ENCODE peak calls at places on chromosomes 3 and 15, in eight cellular contexts. Y is fibroblast of lung, H is B cell, V is fibroblast of villous mesenchyme, N is stomach, D is Panc1, U is heart left ventricle, J is astrocyte. R is an unnamed sample.

GRCh38 chr3:141278196-141279073 is 46.8 kb downstream of the PXYLP1 start:
- DNase-seq in Y (peak), H (no peak), V (peak), N (no peak), D (no peak), U (no peak), J (no peak), R (no peak)

GRCh38 chr3:179100652-179101051 is 29.0 kb upstream of the ZMAT3 start:
- DNase-seq in Y (peak), H (no peak), V (peak), N (no peak), D (no peak), U (no peak), J (peak), R (no peak)

GRCh38 chr15:73318463-73319351 is 50.1 kb downstream of the HCN4 start:
- DNase-seq in Y (no peak), H (peak), V (no peak), N (no peak), D (no peak), U (no peak), J (no peak), R (peak)

GRCh38 chr3:187504435-187504834 is 136.2 kb downstream of the RTP4 start:
- DNase-seq in Y (no peak), H (no peak), V (no peak), N (no peak), D (no peak), U (no peak), J (no peak), R (no peak)

GRCh38 chr3:197015790-197016705 is 13.6 kb downstream of the MELTF start:
- DNase-seq in Y (no peak), H (peak), V (no peak), N (no peak), D (no peak), U (no peak), J (no peak), R (no peak)

GRCh38 chr3:63809607-63810006 is 9.5 kb upstream of the C3orf49 start:
- DNase-seq in Y (no peak), H (no peak), V (peak), N (no peak), D (no peak), U (no peak), J (peak), R (no peak)

GRCh38 chr3:103924544-103924943 is 1442.2 kb upstream of the ALCAM start:
- DNase-seq in Y (no peak), H (no peak), V (no peak), N (no peak), D (no peak), U (no peak), J (no peak), R (no peak)

GRCh38 chr3:43423634-43424033 is 137.3 kb downstream of the SNRK start:
- DNase-seq in Y (no peak), H (no peak), V (no peak), N (no peak), D (no peak), U (no peak), J (no peak), R (no peak)

GRCh38 chr3:159796744-159797143 is 191.9 kb upstream of the IL12A start:
- DNase-seq in Y (peak), H (no peak), V (peak), N (no peak), D (no peak), U (no peak), J (peak), R (no peak)

GRCh38 chr3:110821586-110821985 is 250.0 kb upstream of the NECTIN3 start:
- DNase-seq in Y (no peak), H (no peak), V (no peak), N (no peak), D (no peak), U (no peak), J (no peak), R (no peak)

GRCh38 chr15:55618396-55618795 is 30.3 kb upstream of the PYGO1 start:
- DNase-seq in Y (no peak), H (no peak), V (no peak), N (no peak), D (no peak), U (no peak), J (no peak), R (no peak)

GRCh38 chr15:85316244-85316934 is 64.0 kb upstream of the AKAP13 start:
- DNase-seq in Y (peak), H (no peak), V (peak), N (no peak), D (no peak), U (no peak), J (peak), R (no peak)

GRCh38 chr3:122628567-122628966 is 51.1 kb downstream of the PARP15 start:
- DNase-seq in Y (no peak), H (no peak), V (no peak), N (no peak), D (no peak), U (no peak), J (peak), R (no peak)

GRCh38 chr15:71752604-71753289 is 57.6 kb upstream of the NR2E3 start:
- DNase-seq in Y (peak), H (no peak), V (peak), N (no peak), D (peak), U (no peak), J (peak), R (peak)

GRCh38 chr3:27324695-27325094 is 44.5 kb downstream of the NEK10 start:
- DNase-seq in Y (peak), H (no peak), V (peak), N (no peak), D (no peak), U (no peak), J (no peak), R (no peak)

GRCh38 chr3:153052096-153052460 is 109.9 kb upstream of the RAP2B start:
- DNase-seq in Y (peak), H (no peak), V (peak), N (peak), D (peak), U (peak), J (peak), R (peak)

GRCh38 chr3:72629191-72629611 is 219.0 kb downstream of the SHQ1 start:
- DNase-seq in Y (no peak), H (no peak), V (no peak), N (no peak), D (no peak), U (no peak), J (no peak), R (no peak)

GRCh38 chr15:45129651-45130129 is at the start of the genes DUOX1 and DUOXA1:
- DNase-seq in Y (no peak), H (no peak), V (no peak), N (peak), D (no peak), U (peak), J (no peak), R (no peak)

GRCh38 chr3:68919000-68919399 is 13.3 kb downstream of the TAFA4 start:
- DNase-seq in Y (peak), H (no peak), V (peak), N (no peak), D (no peak), U (no peak), J (peak), R (no peak)

GRCh38 chr3:186277268-186277909 is 84.6 kb downstream of the DGKG start:
- DNase-seq in Y (peak), H (no peak), V (peak), N (no peak), D (no peak), U (no peak), J (peak), R (no peak)

GRCh38 chr3:112446343-112446742 is 52.9 kb downstream of the BTLA start:
- DNase-seq in Y (peak), H (no peak), V (peak), N (no peak), D (no peak), U (no peak), J (peak), R (no peak)

GRCh38 chr3:181844227-181844626 is 132.5 kb downstream of the SOX2 start:
- DNase-seq in Y (no peak), H (no peak), V (no peak), N (peak), D (no peak), U (no peak), J (no peak), R (no peak)

GRCh38 chr3:129576514-129577345 is 29.7 kb downstream of the PLXND1 start:
- DNase-seq in Y (no peak), H (peak), V (peak), N (peak), D (no peak), U (no peak), J (no peak), R (no peak)

GRCh38 chr3:124558898-124559649 is 171.2 kb upstream of the UMPS start:
- DNase-seq in Y (peak), H (no peak), V (peak), N (peak), D (no peak), U (peak), J (peak), R (no peak)

GRCh38 chr3:124560406-124561215 is 169.6 kb upstream of the UMPS start:
- DNase-seq in Y (no peak), H (no peak), V (no peak), N (no peak), D (no peak), U (no peak), J (no peak), R (no peak)

GRCh38 chr3:124562769-124563168 is 167.5 kb upstream of the UMPS start:
- DNase-seq in Y (no peak), H (no peak), V (no peak), N (no peak), D (no peak), U (no peak), J (no peak), R (no peak)

GRCh38 chr3:124557433-124558232 is 172.6 kb upstream of the UMPS start:
- DNase-seq in Y (peak), H (no peak), V (peak), N (peak), D (no peak), U (no peak), J (peak), R (no peak)

DNA sequence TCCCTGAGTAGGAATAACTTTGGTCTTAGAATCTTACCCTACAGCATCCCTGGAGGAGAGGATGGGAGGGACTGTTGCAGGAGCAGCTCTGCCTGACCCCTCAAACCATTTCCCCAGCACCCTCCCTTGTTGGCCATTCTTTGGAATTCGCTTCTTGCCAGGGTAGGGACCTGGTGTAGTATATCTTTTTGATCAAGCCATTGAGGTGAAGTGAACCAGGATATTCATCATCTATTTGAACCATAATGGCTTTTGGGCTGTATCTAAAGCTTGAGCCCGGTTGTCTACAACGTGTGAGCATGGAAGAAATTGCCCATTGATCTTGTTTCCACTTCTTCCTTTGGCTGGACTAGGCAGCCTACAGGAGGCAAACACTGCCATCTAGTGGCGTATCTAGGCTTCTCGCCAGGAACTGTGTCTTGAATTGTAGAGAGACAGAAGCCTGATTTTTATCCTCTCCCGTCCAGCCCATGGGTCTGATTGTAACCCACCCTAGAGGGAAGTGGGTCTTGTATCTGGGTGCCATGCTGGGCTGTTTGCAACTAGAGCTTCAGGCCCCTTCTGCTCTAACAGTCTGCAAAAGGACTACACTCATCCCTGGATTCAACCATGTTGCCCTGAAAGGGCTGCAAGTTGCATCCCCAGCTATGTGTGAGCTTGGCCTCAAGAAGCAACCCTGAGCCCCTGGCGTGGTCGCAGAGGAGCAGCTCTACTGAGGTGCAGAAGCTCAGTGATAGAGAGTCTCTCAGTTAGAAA is 170.4 kb upstream of the UMPS start:
- DNase-seq in Y (peak), H (peak), V (peak), N (peak), D (peak), U (peak), J (peak), R (peak)
- TF ChIP-seq CTCF in Y (peak), H (peak), V (peak), N (peak), D (peak), U (peak), J (peak), R (peak)

GRCh38 chr15:79099692-79100091 is 9.1 kb upstream of the RASGRF1 start:
- DNase-seq in Y (no peak), H (no peak), V (no peak), N (no peak), D (no peak), U (no peak), J (no peak), R (no peak)

GRCh38 chr15:79105141-79105540 is 14.6 kb upstream of the RASGRF1 start:
- DNase-seq in Y (no peak), H (no peak), V (no peak), N (no peak), D (no peak), U (no peak), J (no peak), R (no peak)

GRCh38 chr15:79102595-79102994 is 12.0 kb upstream of the RASGRF1 start:
- DNase-seq in Y (no peak), H (no peak), V (no peak), N (no peak), D (no peak), U (no peak), J (no peak), R (no peak)

DNA sequence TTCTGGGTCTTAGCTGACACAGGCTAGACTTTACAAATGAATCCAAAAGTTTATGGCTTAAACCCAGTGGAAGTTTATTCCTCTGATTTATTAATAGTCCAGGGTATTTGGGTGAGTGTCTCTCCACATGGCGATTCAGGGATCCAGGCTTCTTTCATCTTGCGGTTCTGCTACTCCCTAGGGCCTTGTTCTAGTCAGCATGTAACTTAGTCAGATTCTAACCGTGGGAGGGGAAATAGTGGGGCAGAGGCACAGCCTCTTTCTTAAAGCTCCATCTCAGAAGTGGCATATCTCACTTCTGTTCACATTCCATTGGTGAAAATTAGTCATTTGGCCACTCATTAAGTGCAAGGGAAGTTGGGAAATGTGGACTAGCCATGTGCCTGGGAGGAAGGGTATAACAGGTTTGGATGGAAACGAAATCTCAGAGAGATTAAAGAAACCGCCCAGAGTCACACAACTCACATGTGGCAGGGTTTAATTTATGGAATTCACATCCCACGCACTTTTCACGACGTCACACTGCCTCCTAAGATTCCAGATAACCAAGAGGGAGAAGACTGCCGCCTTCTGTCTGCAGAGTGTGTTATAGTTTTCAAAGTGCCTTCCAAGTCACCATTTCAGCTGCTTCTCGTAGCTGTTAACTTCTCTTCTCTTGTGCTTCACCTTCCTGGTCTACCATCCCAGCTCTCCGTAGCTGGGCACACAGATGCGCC is 11.4 kb upstream of the RASGRF1 start:
- DNase-seq in Y (no peak), H (no peak), V (peak), N (no peak), D (no peak), U (no peak), J (no peak), R (no peak)
- TF ChIP-seq CTCF in Y (no peak), H (no peak), V (no peak), N (no peak), D (no peak), U (no peak), J (no peak), R (no peak)

DNA sequence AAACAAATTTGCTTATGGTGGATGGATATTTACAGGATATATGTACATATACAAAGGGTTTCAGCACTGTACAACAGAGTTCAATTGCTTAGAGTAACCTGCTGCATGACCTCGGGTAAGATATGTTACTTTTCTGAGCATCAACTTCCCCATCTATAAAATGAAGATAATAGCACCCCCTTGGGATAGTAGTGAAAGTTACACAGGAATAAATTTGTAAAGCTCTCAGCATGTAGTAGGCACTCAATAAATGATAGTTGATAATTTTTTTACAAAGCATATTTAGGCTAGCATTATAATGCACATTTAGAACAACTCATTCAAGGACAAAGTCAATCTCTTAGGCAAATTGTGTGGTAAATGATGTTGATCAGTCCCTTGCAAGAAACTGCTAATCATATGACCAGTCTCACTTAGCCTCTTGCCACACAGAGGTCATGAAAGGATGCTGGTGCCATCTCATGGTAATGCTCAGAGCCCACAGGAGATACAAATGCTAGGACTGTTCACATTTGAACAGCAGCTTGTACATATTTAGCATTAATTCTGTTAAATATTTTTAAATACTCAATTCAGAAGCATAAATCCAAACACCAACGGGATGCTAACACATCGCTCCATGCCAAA is 123.9 kb downstream of the MAGI1 start:
- DNase-seq in Y (peak), H (no peak), V (no peak), N (no peak), D (no peak), U (no peak), J (no peak), R (no peak)
- TF ChIP-seq CTCF in Y (peak), H (no peak), V (no peak), N (no peak), D (no peak), U (no peak), J (peak), R (no peak)

GRCh38 chr15:60590935-60591490 is 112.1 kb upstream of the ICE2 start:
- DNase-seq in Y (peak), H (no peak), V (peak), N (peak), D (no peak), U (peak), J (peak), R (peak)
- TF ChIP-seq CTCF in Y (no peak), H (no peak), V (no peak), N (no peak), D (no peak), U (no peak), J (no peak), R (no peak)

DNA sequence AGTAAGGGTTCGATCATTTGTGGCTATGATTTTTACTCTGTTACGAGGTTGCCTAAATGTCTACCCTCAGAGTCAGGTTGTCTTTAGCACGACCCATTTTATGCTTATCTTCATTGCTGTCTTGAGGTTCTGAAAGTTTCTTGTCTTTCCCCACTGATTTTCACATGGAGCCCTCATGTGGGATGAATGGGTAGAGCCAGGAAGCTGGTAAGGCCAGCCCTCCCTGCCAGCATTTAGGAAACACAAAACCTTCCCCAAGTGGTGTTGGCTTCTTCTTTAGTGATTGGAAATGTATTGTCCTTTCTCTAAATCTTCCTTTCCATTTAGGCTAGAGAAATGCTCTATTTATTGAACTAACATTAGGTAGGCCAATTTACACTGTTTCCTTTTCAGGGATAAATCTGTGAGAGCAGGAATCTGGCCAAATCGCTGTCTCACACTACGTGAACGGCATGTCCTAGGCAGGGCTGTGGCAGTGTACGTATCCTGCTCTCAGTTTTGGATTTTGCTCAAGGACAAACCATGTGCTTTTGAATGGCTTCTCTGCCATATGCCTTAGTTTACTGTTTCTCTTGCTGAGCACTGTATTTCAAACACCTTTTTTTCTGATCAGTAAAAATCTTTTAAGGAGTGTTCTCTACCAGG is 43.7 kb downstream of the MYZAP start:
- DNase-seq in Y (no peak), H (no peak), V (no peak), N (peak), D (no peak), U (peak), J (no peak), R (no peak)
- TF ChIP-seq CTCF in Y (no peak), H (no peak), V (no peak), N (no peak), D (no peak), U (no peak), J (no peak), R (no peak)

GRCh38 chr15:50128266-50128665 is 9.2 kb upstream of the ATP8B4 start:
- DNase-seq in Y (no peak), H (no peak), V (no peak), N (peak), D (no peak), U (peak), J (no peak), R (no peak)
- TF ChIP-seq CTCF in Y (no peak), H (no peak), V (peak), N (no peak), D (no peak), U (no peak), J (no peak), R (no peak)

GRCh38 chr3:30645077-30645476 is 38.7 kb downstream of the TGFBR2 start:
- DNase-seq in Y (no peak), H (no peak), V (no peak), N (no peak), D (no peak), U (no peak), J (no peak), R (no peak)
- TF ChIP-seq CTCF in Y (no peak), H (no peak), V (no peak), N (no peak), D (no peak), U (no peak), J (no peak), R (no peak)

DNA sequence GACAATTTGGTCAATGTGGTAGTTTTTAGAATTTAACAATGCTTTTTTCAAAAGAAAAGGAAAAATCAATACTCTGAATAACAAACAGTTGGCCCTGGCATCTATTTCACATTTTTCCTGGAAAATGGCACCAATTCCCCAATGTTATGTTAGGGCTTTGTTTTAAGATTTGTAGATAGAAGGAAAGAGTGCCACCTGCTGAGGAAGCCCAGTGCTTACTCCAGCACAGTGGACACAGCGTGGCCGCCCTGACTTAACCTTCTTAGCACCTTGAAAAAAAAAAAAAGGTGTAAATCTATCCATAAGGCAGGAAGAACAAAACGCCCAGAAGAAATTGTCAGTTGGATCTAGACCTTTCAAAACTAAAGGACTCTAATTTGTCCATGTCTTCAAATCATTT is 110.7 kb upstream of the CNTN4 start:
- DNase-seq in Y (no peak), H (no peak), V (no peak), N (no peak), D (no peak), U (no peak), J (no peak), R (peak)
- TF ChIP-seq CTCF in Y (peak), H (no peak), V (no peak), N (no peak), D (peak), U (no peak), J (peak), R (peak)